ENCODE peak calls at places on chromosomes 12 and 14, in six cellular contexts. E is GM12878, Y is HepG2, D is K562, V is H1, T is GM12891. I is an unnamed sample.

GRCh38 chr12:119843100-119843499 is 34.0 kb downstream of the CIT start:
- DNase-seq in E (no peak), Y (no peak), D (no peak), V (no peak), T (no peak), I (no peak)

GRCh38 chr14:20469890-20470858 is 968 bp downstream of the PNP start:
- DNase-seq in E (no peak), Y (peak; percentile 47), D (peak; percentile 36), V (peak; percentile 64), T (peak; percentile 34), I (no peak)

GRCh38 chr14:44952391-44953110 is 9.2 kb downstream of the KLHL28 start:
- DNase-seq in E (no peak), Y (no peak), D (no peak), V (no peak), T (no peak), I (no peak)

GRCh38 chr14:71478542-71478941 is 453.7 kb upstream of the RGS6 start:
- DNase-seq in E (no peak), Y (no peak), D (no peak), V (no peak), T (no peak), I (no peak)

GRCh38 chr14:73272393-73272792 is 35.1 kb downstream of the PAPLN start:
- DNase-seq in E (no peak), Y (no peak), D (no peak), V (no peak), T (no peak), I (no peak)

GRCh38 chr12:47837190-47838171 is 17.8 kb upstream of the HDAC7 start:
- DNase-seq in E (peak; percentile 20), Y (peak; percentile 54), D (peak; percentile 73), V (peak; percentile 86), T (no peak), I (no peak)

GRCh38 chr14:64293976-64294671 is at the start of gene ESR2:
- DNase-seq in E (no peak), Y (no peak), D (peak; percentile 22), V (peak; percentile 73), T (peak; percentile 43), I (peak; percentile 42)

GRCh38 chr14:105581551-105582341 is 55.4 kb downstream of the TMEM121 start:
- DNase-seq in E (peak; percentile 71), Y (no peak), D (no peak), V (no peak), T (no peak), I (peak; percentile 53)

GRCh38 chr12:15700595-15700994 is 88.6 kb downstream of the EPS8 start:
- DNase-seq in E (peak; percentile 46), Y (no peak), D (no peak), V (no peak), T (no peak), I (no peak)

GRCh38 chr14:52998376-52999010 is 47.6 kb upstream of the FERMT2 start:
- DNase-seq in E (no peak), Y (peak; percentile 30), D (no peak), V (no peak), T (no peak), I (no peak)

GRCh38 chr12:107179883-107180282 is 86.5 kb upstream of the CRY1 start:
- DNase-seq in E (no peak), Y (no peak), D (no peak), V (no peak), T (no peak), I (no peak)

GRCh38 chr12:98373982-98374381 is 141.4 kb upstream of the TMPO start:
- DNase-seq in E (no peak), Y (no peak), D (no peak), V (no peak), T (no peak), I (no peak)

GRCh38 chr12:62714409-62715075 is 220.4 kb downstream of the PPM1H start:
- DNase-seq in E (no peak), Y (no peak), D (no peak), V (no peak), T (no peak), I (no peak)

GRCh38 chr12:18969512-18969911 is 160.0 kb upstream of the PLEKHA5 start:
- DNase-seq in E (no peak), Y (no peak), D (no peak), V (no peak), T (no peak), I (no peak)

GRCh38 chr12:119989619-119990381 is 764 bp downstream of the BICDL1 start:
- DNase-seq in E (no peak), Y (peak; percentile 41), D (peak; percentile 78), V (peak; percentile 95), T (peak; percentile 63), I (peak; percentile 62)

GRCh38 chr12:12442548-12443071 is 85.7 kb downstream of the BORCS5 start:
- DNase-seq in E (no peak), Y (no peak), D (no peak), V (no peak), T (no peak), I (no peak)

GRCh38 chr12:122138616-122139015 is 35.4 kb downstream of the IL31 start:
- DNase-seq in E (no peak), Y (no peak), D (no peak), V (no peak), T (no peak), I (no peak)

DNA sequence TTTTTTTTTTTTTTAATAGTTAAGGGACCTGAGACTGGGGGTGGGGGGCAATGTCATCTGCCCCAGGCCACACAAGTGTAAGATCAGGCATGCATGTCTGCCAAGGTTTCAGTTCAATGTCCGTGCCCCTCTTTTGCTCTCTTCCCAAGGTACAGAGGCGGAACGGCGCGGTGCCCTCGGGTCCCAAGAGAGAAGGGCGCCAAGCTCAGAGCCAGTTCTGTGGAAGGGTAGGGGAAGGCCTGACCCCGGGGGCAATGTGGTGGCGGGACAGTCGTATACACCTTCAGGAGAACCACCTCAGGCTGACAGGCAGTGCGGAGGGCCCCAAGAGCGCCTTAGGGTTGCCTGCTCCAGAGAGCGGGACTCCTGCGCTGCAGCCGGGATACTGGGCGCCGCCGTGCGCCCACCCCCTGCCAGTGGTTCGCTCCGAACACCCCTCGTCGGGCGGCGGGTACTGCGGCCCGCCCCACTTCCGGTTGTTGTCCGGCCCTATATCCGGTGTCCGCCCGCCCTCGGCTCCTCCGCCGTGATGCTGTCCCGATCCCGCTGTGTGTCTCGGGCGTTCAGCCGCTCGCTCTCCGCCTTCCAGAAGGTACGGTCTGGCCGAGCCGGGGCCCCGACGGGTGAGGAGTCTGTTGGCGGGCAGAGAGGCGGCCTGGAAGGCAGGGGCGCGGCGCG is at the start of gene DLST:
- DNase-seq in E (peak; percentile 39), Y (peak; percentile 67), D (peak; percentile 94), V (peak; percentile 95), T (peak; percentile 91), I (peak; percentile 92)
- TF ChIP-seq POLR2A in E (peak; percentile 95), Y (peak; percentile 71), D (peak; percentile 82), V (peak; percentile 57), T (peak; percentile 91), I (peak; percentile 90)

DNA sequence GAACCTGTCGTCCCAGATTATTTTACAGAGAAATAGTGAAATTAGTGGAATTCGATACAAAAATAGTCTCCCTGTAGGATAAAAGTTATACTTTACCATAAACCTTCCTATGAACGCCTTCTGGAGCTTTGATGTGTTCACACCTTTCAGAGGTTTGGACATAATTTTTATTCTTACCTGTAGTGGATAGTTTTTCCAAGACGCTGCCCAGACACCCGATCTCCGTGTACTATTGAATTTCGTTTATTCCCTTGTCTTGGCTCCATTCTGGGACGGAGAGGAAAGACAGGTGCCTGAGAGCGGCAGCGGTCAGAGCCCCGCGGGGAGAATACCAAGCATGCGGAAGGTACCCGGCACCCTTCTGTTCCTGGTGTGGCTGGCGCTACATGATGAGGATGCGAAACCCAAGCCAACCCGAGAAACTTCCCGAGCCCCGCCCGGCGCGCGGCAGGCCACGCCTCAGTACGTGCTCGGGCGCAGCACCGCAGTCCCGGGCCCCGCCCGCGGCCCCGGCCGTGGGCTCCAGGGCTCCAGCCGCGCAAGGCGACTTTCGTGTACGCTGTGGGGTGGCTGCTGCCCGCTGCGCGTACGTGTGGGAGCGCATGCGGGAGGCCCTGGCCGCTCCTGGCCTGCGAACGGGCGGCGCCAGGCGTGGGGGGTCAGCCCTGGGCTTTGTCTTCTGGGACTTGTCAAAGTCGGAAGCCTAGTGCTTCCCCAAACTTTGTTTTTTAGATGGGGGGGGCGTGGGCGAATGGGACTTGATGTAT is 11.3 kb upstream of the SNAPC1 start:
- DNase-seq in E (peak; percentile 83), Y (no peak), D (peak; percentile 85), V (peak; percentile 87), T (peak; percentile 54), I (peak; percentile 77)
- TF ChIP-seq TAF1 in E (peak; percentile 79), Y (no peak), D (peak; percentile 53), V (peak; percentile 43), T (peak; percentile 81), I (peak; percentile 78)

GRCh38 chr14:80955434-80955939 is at the start of gene TSHR:
- DNase-seq in E (no peak), Y (no peak), D (peak; percentile 8), V (peak; percentile 70), T (no peak), I (no peak)
- TF ChIP-seq POLR2AphosphoS5 in E (no peak), Y (no peak), D (no peak), V (no peak), T (no peak), I (no peak)

GRCh38 chr14:100566119-100566518 is 21.1 kb downstream of the BEGAIN start:
- DNase-seq in E (no peak), Y (no peak), D (no peak), V (no peak), T (no peak), I (no peak)
- TF ChIP-seq POLR2A in E (no peak), Y (no peak), D (no peak), V (no peak), T (no peak), I (no peak)

GRCh38 chr12:29026419-29026818 is 122.7 kb upstream of the FAR2 start:
- DNase-seq in E (no peak), Y (no peak), D (no peak), V (no peak), T (no peak), I (no peak)
- TF ChIP-seq TAF1 in E (no peak), Y (no peak), D (no peak), V (no peak), T (no peak), I (no peak)

DNA sequence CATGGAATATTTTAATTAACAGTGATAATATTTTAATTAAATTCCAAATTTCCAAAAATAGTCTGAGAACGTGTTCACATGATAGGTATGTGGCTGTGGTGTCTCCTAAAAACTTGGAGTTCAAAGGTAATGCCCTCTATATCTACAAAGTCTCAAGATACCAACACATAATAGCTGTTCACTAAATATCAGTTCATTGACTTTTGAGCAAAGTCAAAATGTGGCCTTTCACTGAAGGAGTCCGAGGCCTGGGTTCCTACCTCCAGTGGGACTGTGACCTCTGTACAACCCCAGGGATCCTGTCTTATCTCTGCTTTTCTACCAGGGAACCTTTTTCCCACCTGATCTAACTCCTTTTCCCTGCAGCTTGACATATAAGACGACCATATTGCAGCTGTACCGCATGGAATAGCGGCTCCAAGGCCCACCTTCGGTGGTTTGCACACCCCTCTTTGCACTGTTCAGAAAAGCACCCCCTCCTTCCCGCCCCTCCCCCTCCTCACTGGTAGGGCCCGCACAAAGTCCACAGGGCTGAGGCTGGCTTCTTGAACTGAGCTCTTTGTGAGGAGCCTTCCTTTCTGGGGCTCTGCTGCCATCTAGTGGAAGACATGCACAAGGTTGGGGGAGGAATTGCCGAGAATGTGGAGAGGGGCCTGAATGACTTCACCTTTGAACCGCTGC is 3.1 kb downstream of the CCND2 start:
- DNase-seq in E (peak; percentile 78), Y (peak; percentile 85), D (peak; percentile 73), V (peak; percentile 90), T (peak; percentile 71), I (peak; percentile 64)
- TF ChIP-seq POLR2AphosphoS5 in E (peak; percentile 72), Y (no peak), D (peak; percentile 22), V (no peak), T (peak; percentile 18), I (no peak)

I was measured in GM12892.